ENCODE peak calls at places on chromosomes 12 and 14, in nine cellular contexts. One of them, this sample, is unnamed.

GRCh38 chr12:22781339-22781738 is 156.4 kb downstream of the ETNK1 start:
- DNase-seq in AG04449: no peak
- DNase-seq in ovary: no peak
- DNase-seq in ascending aorta: no peak
- DNase-seq in AG10803: no peak
- DNase-seq in omental fat pad: no peak
- DNase-seq in foreskin fibroblast: no peak
- DNase-seq in IMR-90: no peak
- DNase-seq in AG04450: no peak
- DNase-seq in this sample: no peak

GRCh38 chr12:110253176-110253575 is 27.9 kb upstream of the ATP2A2 start:
- DNase-seq in AG04449: no peak
- DNase-seq in ovary: peak; percentile 52
- DNase-seq in ascending aorta: peak; percentile 80
- DNase-seq in AG10803: no peak
- DNase-seq in omental fat pad: no peak
- DNase-seq in foreskin fibroblast: peak; percentile 54
- DNase-seq in IMR-90: peak; percentile 61
- DNase-seq in AG04450: no peak
- DNase-seq in this sample: no peak

GRCh38 chr12:4915752-4916151 is 6.0 kb downstream of the KCNA1 start:
- DNase-seq in AG04449: no peak
- DNase-seq in ovary: no peak
- DNase-seq in ascending aorta: no peak
- DNase-seq in AG10803: no peak
- DNase-seq in omental fat pad: no peak
- DNase-seq in foreskin fibroblast: no peak
- DNase-seq in IMR-90: no peak
- DNase-seq in AG04450: no peak
- DNase-seq in this sample: no peak

GRCh38 chr14:91211017-91211416 is 33.5 kb downstream of the GPR68 start:
- DNase-seq in AG04449: no peak
- DNase-seq in ovary: no peak
- DNase-seq in ascending aorta: no peak
- DNase-seq in AG10803: no peak
- DNase-seq in omental fat pad: no peak
- DNase-seq in foreskin fibroblast: no peak
- DNase-seq in IMR-90: no peak
- DNase-seq in AG04450: no peak
- DNase-seq in this sample: no peak

GRCh38 chr12:58463050-58463449 is 457.3 kb downstream of the LRIG3 start:
- DNase-seq in AG04449: no peak
- DNase-seq in ovary: no peak
- DNase-seq in ascending aorta: no peak
- DNase-seq in AG10803: no peak
- DNase-seq in omental fat pad: no peak
- DNase-seq in foreskin fibroblast: no peak
- DNase-seq in IMR-90: no peak
- DNase-seq in AG04450: no peak
- DNase-seq in this sample: no peak

GRCh38 chr14:92785601-92786426 is 8.3 kb upstream of the GOLGA5 start:
- DNase-seq in AG04449: no peak
- DNase-seq in ovary: peak; percentile 54
- DNase-seq in ascending aorta: peak; percentile 68
- DNase-seq in AG10803: peak; percentile 63
- DNase-seq in omental fat pad: no peak
- DNase-seq in foreskin fibroblast: peak; percentile 72
- DNase-seq in IMR-90: peak; percentile 91
- DNase-seq in AG04450: peak; percentile 72
- DNase-seq in this sample: no peak

GRCh38 chr12:84874825-84875139 is 37.8 kb downstream of the SLC6A15 start:
- DNase-seq in AG04449: no peak
- DNase-seq in ovary: no peak
- DNase-seq in ascending aorta: no peak
- DNase-seq in AG10803: no peak
- DNase-seq in omental fat pad: no peak
- DNase-seq in foreskin fibroblast: no peak
- DNase-seq in IMR-90: no peak
- DNase-seq in AG04450: no peak
- DNase-seq in this sample: no peak

GRCh38 chr12:66647034-66647691 is 31.7 kb downstream of the GRIP1 start:
- DNase-seq in AG04449: peak; percentile 88
- DNase-seq in ovary: no peak
- DNase-seq in ascending aorta: no peak
- DNase-seq in AG10803: peak; percentile 99
- DNase-seq in omental fat pad: no peak
- DNase-seq in foreskin fibroblast: peak; percentile 85
- DNase-seq in IMR-90: peak; percentile 89
- DNase-seq in AG04450: peak; percentile 87
- DNase-seq in this sample: no peak

GRCh38 chr14:74988131-74988530 is 14.6 kb upstream of the EIF2B2 start:
- DNase-seq in AG04449: no peak
- DNase-seq in ovary: no peak
- DNase-seq in ascending aorta: no peak
- DNase-seq in AG10803: peak; percentile 55
- DNase-seq in omental fat pad: no peak
- DNase-seq in foreskin fibroblast: peak; percentile 65
- DNase-seq in IMR-90: peak; percentile 75
- DNase-seq in AG04450: no peak
- DNase-seq in this sample: no peak

GRCh38 chr14:49106721-49107689 is 479.2 kb downstream of the RPS29 start:
- DNase-seq in AG04449: no peak
- DNase-seq in ovary: no peak
- DNase-seq in ascending aorta: no peak
- DNase-seq in AG10803: no peak
- DNase-seq in omental fat pad: no peak
- DNase-seq in foreskin fibroblast: no peak
- DNase-seq in IMR-90: peak; percentile 47
- DNase-seq in AG04450: no peak
- DNase-seq in this sample: no peak

GRCh38 chr12:34244608-34245007 is 222.3 kb downstream of the ALG10 start:
- DNase-seq in AG04449: no peak
- DNase-seq in ovary: no peak
- DNase-seq in ascending aorta: no peak
- DNase-seq in AG10803: no peak
- DNase-seq in omental fat pad: no peak
- DNase-seq in foreskin fibroblast: no peak
- DNase-seq in IMR-90: no peak
- DNase-seq in AG04450: no peak
- DNase-seq in this sample: no peak

GRCh38 chr12:19915392-19916192 is 452.7 kb upstream of the PDE3A start:
- DNase-seq in AG04449: no peak
- DNase-seq in ovary: no peak
- DNase-seq in ascending aorta: no peak
- DNase-seq in AG10803: peak; percentile 44
- DNase-seq in omental fat pad: no peak
- DNase-seq in foreskin fibroblast: peak; percentile 16
- DNase-seq in IMR-90: peak; percentile 44
- DNase-seq in AG04450: no peak
- DNase-seq in this sample: peak; percentile 56

GRCh38 chr14:89507521-89507920 is 90.5 kb upstream of the FOXN3 start:
- DNase-seq in AG04449: no peak
- DNase-seq in ovary: no peak
- DNase-seq in ascending aorta: no peak
- DNase-seq in AG10803: peak; percentile 79
- DNase-seq in omental fat pad: no peak
- DNase-seq in foreskin fibroblast: peak; percentile 79
- DNase-seq in IMR-90: peak; percentile 91
- DNase-seq in AG04450: no peak
- DNase-seq in this sample: peak; percentile 47

GRCh38 chr14:69084023-69084422 is 68.9 kb downstream of the DCAF5 start:
- DNase-seq in AG04449: no peak
- DNase-seq in ovary: no peak
- DNase-seq in ascending aorta: no peak
- DNase-seq in AG10803: no peak
- DNase-seq in omental fat pad: no peak
- DNase-seq in foreskin fibroblast: no peak
- DNase-seq in IMR-90: no peak
- DNase-seq in AG04450: no peak
- DNase-seq in this sample: no peak

GRCh38 chr14:95523051-95523817 is 6.8 kb upstream of the SYNE3 start:
- DNase-seq in AG04449: no peak
- DNase-seq in ovary: no peak
- DNase-seq in ascending aorta: peak; percentile 37
- DNase-seq in AG10803: peak; percentile 48
- DNase-seq in omental fat pad: no peak
- DNase-seq in foreskin fibroblast: no peak
- DNase-seq in IMR-90: peak; percentile 55
- DNase-seq in AG04450: no peak
- DNase-seq in this sample: no peak

GRCh38 chr12:124307556-124307825 is 12.6 kb downstream of the RFLNA start:
- DNase-seq in AG04449: no peak
- DNase-seq in ovary: no peak
- DNase-seq in ascending aorta: no peak
- DNase-seq in AG10803: no peak
- DNase-seq in omental fat pad: no peak
- DNase-seq in foreskin fibroblast: no peak
- DNase-seq in IMR-90: no peak
- DNase-seq in AG04450: no peak
- DNase-seq in this sample: no peak

GRCh38 chr12:91273542-91273941 is 90.9 kb upstream of the DCN start:
- DNase-seq in AG04449: no peak
- DNase-seq in ovary: no peak
- DNase-seq in ascending aorta: no peak
- DNase-seq in AG10803: no peak
- DNase-seq in omental fat pad: no peak
- DNase-seq in foreskin fibroblast: no peak
- DNase-seq in IMR-90: no peak
- DNase-seq in AG04450: no peak
- DNase-seq in this sample: no peak

GRCh38 chr14:39426605-39427004 is 5.6 kb downstream of the FBXO33 start:
- DNase-seq in AG04449: no peak
- DNase-seq in ovary: no peak
- DNase-seq in ascending aorta: no peak
- DNase-seq in AG10803: peak; percentile 78
- DNase-seq in omental fat pad: no peak
- DNase-seq in foreskin fibroblast: peak; percentile 39
- DNase-seq in IMR-90: peak; percentile 59
- DNase-seq in AG04450: no peak
- DNase-seq in this sample: no peak

GRCh38 chr12:123533672-123534643 is at the start of gene RILPL1:
- DNase-seq in AG04449: no peak
- DNase-seq in ovary: peak; percentile 80
- DNase-seq in ascending aorta: peak; percentile 68
- DNase-seq in AG10803: peak; percentile 42
- DNase-seq in omental fat pad: no peak
- DNase-seq in foreskin fibroblast: peak; percentile 43
- DNase-seq in IMR-90: peak; percentile 32
- DNase-seq in AG04450: no peak
- DNase-seq in this sample: peak; percentile 56

GRCh38 chr14:53217283-53217994 is 64.3 kb upstream of the DDHD1 start:
- DNase-seq in AG04449: no peak
- DNase-seq in ovary: peak; percentile 60
- DNase-seq in ascending aorta: peak; percentile 81
- DNase-seq in AG10803: peak; percentile 39
- DNase-seq in omental fat pad: no peak
- DNase-seq in foreskin fibroblast: peak; percentile 23
- DNase-seq in IMR-90: peak; percentile 33
- DNase-seq in AG04450: no peak
- DNase-seq in this sample: peak; percentile 88
- TF ChIP-seq CTCF in AG04449: peak; percentile 42
- TF ChIP-seq CTCF in ovary: no peak
- TF ChIP-seq CTCF in ascending aorta: peak; percentile 49
- TF ChIP-seq CTCF in AG10803: no peak
- TF ChIP-seq CTCF in omental fat pad: no peak
- TF ChIP-seq CTCF in foreskin fibroblast: peak; percentile 45
- TF ChIP-seq CTCF in IMR-90: peak; percentile 34
- TF ChIP-seq CTCF in AG04450: peak; percentile 40
- TF ChIP-seq CTCF in this sample: peak; percentile 39

DNA sequence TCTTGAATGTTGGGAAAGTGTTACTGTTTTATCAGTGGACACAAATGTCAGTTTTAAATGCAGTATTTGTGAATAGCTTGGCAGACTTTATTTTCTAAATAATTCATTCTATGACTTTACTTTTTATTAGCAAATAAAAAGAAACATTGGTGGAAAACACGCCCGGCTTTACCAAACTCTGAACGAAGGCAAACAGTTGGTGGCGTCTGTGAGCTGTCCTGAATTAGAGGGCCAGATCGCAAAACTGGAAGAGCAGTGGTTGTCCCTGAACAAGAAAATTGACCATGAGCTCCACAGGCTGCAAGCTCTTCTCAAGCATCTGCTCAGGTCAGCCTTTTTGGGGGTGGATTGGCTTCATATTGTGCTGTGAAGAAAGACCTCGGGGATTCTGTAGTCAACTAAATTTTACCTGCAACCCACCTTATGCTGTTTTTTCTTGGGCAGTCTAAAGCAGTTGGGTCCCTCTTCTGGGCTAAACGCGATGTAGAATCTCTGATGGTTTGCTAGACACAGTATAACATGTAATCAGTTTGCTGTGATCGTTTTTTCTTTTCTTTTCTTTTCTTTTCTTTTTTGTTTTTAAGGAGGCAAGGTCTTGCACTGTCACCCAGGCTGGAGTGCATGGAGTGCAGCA is 156.4 kb downstream of the ESR2 start:
- DNase-seq in AG04449: no peak
- DNase-seq in ovary: peak; percentile 43
- DNase-seq in ascending aorta: no peak
- DNase-seq in AG10803: peak; percentile 6
- DNase-seq in omental fat pad: no peak
- DNase-seq in foreskin fibroblast: no peak
- DNase-seq in IMR-90: peak; percentile 8
- DNase-seq in AG04450: no peak
- DNase-seq in this sample: no peak
- TF ChIP-seq CTCF in AG04449: peak; percentile 28
- TF ChIP-seq CTCF in ovary: no peak
- TF ChIP-seq CTCF in ascending aorta: no peak
- TF ChIP-seq CTCF in AG10803: peak; percentile 41
- TF ChIP-seq CTCF in omental fat pad: no peak
- TF ChIP-seq CTCF in foreskin fibroblast: no peak
- TF ChIP-seq CTCF in IMR-90: peak; percentile 35
- TF ChIP-seq CTCF in AG04450: peak; percentile 44
- TF ChIP-seq CTCF in this sample: peak; percentile 28

GRCh38 chr14:96575233-96575632 is 73.1 kb downstream of the PAPOLA start:
- DNase-seq in AG04449: no peak
- DNase-seq in ovary: no peak
- DNase-seq in ascending aorta: no peak
- DNase-seq in AG10803: no peak
- DNase-seq in omental fat pad: no peak
- DNase-seq in foreskin fibroblast: no peak
- DNase-seq in IMR-90: no peak
- DNase-seq in AG04450: no peak
- DNase-seq in this sample: no peak
- TF ChIP-seq CTCF in AG04449: no peak
- TF ChIP-seq CTCF in ovary: no peak
- TF ChIP-seq CTCF in ascending aorta: no peak
- TF ChIP-seq CTCF in AG10803: no peak
- TF ChIP-seq CTCF in omental fat pad: no peak
- TF ChIP-seq CTCF in foreskin fibroblast: no peak
- TF ChIP-seq CTCF in IMR-90: no peak
- TF ChIP-seq CTCF in AG04450: no peak
- TF ChIP-seq CTCF in this sample: no peak

DNA sequence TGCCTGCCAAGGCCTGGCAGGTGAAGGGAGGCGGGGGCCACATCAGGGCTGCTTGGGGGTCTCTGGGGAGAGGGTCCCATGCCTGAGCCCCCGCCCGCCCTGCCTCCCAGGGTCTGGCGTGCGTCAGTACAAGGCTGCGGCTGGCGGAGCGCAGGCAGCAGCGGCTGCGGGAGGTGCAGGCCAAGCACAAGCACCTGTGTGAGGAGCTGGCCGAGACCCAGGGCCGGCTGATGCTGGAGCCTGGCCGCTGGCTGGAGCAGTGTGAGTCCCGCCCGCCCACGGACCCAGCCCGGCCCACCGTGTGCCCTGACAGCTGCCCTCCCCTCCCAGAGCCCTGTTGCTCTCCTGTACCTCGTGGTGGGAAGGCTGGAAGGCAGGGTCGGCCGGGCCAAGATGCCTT is 40.7 kb downstream of the KIF26A start:
- DNase-seq in AG04449: no peak
- DNase-seq in ovary: no peak
- DNase-seq in ascending aorta: no peak
- DNase-seq in AG10803: no peak
- DNase-seq in omental fat pad: no peak
- DNase-seq in foreskin fibroblast: no peak
- DNase-seq in IMR-90: no peak
- DNase-seq in AG04450: no peak
- DNase-seq in this sample: no peak
- TF ChIP-seq CTCF in AG04449: no peak
- TF ChIP-seq CTCF in ovary: no peak
- TF ChIP-seq CTCF in ascending aorta: no peak
- TF ChIP-seq CTCF in AG10803: no peak
- TF ChIP-seq CTCF in omental fat pad: no peak
- TF ChIP-seq CTCF in foreskin fibroblast: no peak
- TF ChIP-seq CTCF in IMR-90: no peak
- TF ChIP-seq CTCF in AG04450: no peak
- TF ChIP-seq CTCF in this sample: no peak